ENCODE peak calls at places on chromosome 16, in five cellular contexts. One of them, this sample, is unnamed.

GRCh38 chr16:58459344-58460218 is 40.4 kb upstream of the NDRG4 start:
- DNase-seq in D341Med: no peak
- DNase-seq in psoas muscle: no peak
- DNase-seq in stimulated activated CD4-positive, alpha-beta T cell treated with anti-CD3 and anti-CD28 coated beads, Interleukin-15, amount 100 ng/mL, for 24 hours: peak
- DNase-seq in left colon: no peak
- DNase-seq in this sample: peak

GRCh38 chr16:67844441-67844840 is 2.3 kb upstream of the NUTF2 start:
- DNase-seq in D341Med: no peak
- DNase-seq in psoas muscle: no peak
- DNase-seq in stimulated activated CD4-positive, alpha-beta T cell treated with anti-CD3 and anti-CD28 coated beads, Interleukin-15, amount 100 ng/mL, for 24 hours: no peak
- DNase-seq in left colon: no peak
- DNase-seq in this sample: no peak

GRCh38 chr16:65767125-65767524 is 599.4 kb upstream of the CDH5 start:
- DNase-seq in D341Med: no peak
- DNase-seq in psoas muscle: no peak
- DNase-seq in stimulated activated CD4-positive, alpha-beta T cell treated with anti-CD3 and anti-CD28 coated beads, Interleukin-15, amount 100 ng/mL, for 24 hours: no peak
- DNase-seq in left colon: no peak
- DNase-seq in this sample: no peak

GRCh38 chr16:30185683-30186421 is 2.5 kb downstream of the CORO1A start:
- DNase-seq in D341Med: peak
- DNase-seq in psoas muscle: peak
- DNase-seq in stimulated activated CD4-positive, alpha-beta T cell treated with anti-CD3 and anti-CD28 coated beads, Interleukin-15, amount 100 ng/mL, for 24 hours: peak
- DNase-seq in left colon: peak
- DNase-seq in this sample: no peak

GRCh38 chr16:80063028-80063767 is 462.7 kb upstream of the MAF start:
- DNase-seq in D341Med: no peak
- DNase-seq in psoas muscle: no peak
- DNase-seq in stimulated activated CD4-positive, alpha-beta T cell treated with anti-CD3 and anti-CD28 coated beads, Interleukin-15, amount 100 ng/mL, for 24 hours: no peak
- DNase-seq in left colon: no peak
- DNase-seq in this sample: peak

GRCh38 chr16:56947604-56947995 is 14.2 kb upstream of the CETP start:
- DNase-seq in D341Med: no peak
- DNase-seq in psoas muscle: no peak
- DNase-seq in stimulated activated CD4-positive, alpha-beta T cell treated with anti-CD3 and anti-CD28 coated beads, Interleukin-15, amount 100 ng/mL, for 24 hours: no peak
- DNase-seq in left colon: no peak
- DNase-seq in this sample: no peak

GRCh38 chr16:19463468-19464315 is 46.0 kb downstream of the TMC5 start:
- DNase-seq in D341Med: no peak
- DNase-seq in psoas muscle: no peak
- DNase-seq in stimulated activated CD4-positive, alpha-beta T cell treated with anti-CD3 and anti-CD28 coated beads, Interleukin-15, amount 100 ng/mL, for 24 hours: no peak
- DNase-seq in left colon: no peak
- DNase-seq in this sample: peak

GRCh38 chr16:80039777-80040176 is 439.2 kb upstream of the MAF start:
- DNase-seq in D341Med: no peak
- DNase-seq in psoas muscle: no peak
- DNase-seq in stimulated activated CD4-positive, alpha-beta T cell treated with anti-CD3 and anti-CD28 coated beads, Interleukin-15, amount 100 ng/mL, for 24 hours: no peak
- DNase-seq in left colon: no peak
- DNase-seq in this sample: no peak

GRCh38 chr16:10625595-10626357 is 45.4 kb upstream of the EMP2 start:
- DNase-seq in D341Med: no peak
- DNase-seq in psoas muscle: no peak
- DNase-seq in stimulated activated CD4-positive, alpha-beta T cell treated with anti-CD3 and anti-CD28 coated beads, Interleukin-15, amount 100 ng/mL, for 24 hours: no peak
- DNase-seq in left colon: no peak
- DNase-seq in this sample: no peak

GRCh38 chr16:73404001-73404400 is 356.1 kb upstream of the ZFHX3 start:
- DNase-seq in D341Med: no peak
- DNase-seq in psoas muscle: no peak
- DNase-seq in stimulated activated CD4-positive, alpha-beta T cell treated with anti-CD3 and anti-CD28 coated beads, Interleukin-15, amount 100 ng/mL, for 24 hours: no peak
- DNase-seq in left colon: no peak
- DNase-seq in this sample: no peak

GRCh38 chr16:673399-673991 is 2.0 kb upstream of the RHBDL1 start:
- DNase-seq in D341Med: no peak
- DNase-seq in psoas muscle: no peak
- DNase-seq in stimulated activated CD4-positive, alpha-beta T cell treated with anti-CD3 and anti-CD28 coated beads, Interleukin-15, amount 100 ng/mL, for 24 hours: no peak
- DNase-seq in left colon: no peak
- DNase-seq in this sample: no peak

GRCh38 chr16:88831838-88832237 is 20.1 kb upstream of the APRT start:
- DNase-seq in D341Med: no peak
- DNase-seq in psoas muscle: no peak
- DNase-seq in stimulated activated CD4-positive, alpha-beta T cell treated with anti-CD3 and anti-CD28 coated beads, Interleukin-15, amount 100 ng/mL, for 24 hours: no peak
- DNase-seq in left colon: no peak
- DNase-seq in this sample: peak

GRCh38 chr16:10576390-10577304 is 3.8 kb downstream of the EMP2 start:
- DNase-seq in D341Med: no peak
- DNase-seq in psoas muscle: no peak
- DNase-seq in stimulated activated CD4-positive, alpha-beta T cell treated with anti-CD3 and anti-CD28 coated beads, Interleukin-15, amount 100 ng/mL, for 24 hours: no peak
- DNase-seq in left colon: no peak
- DNase-seq in this sample: no peak

GRCh38 chr16:9090101-9090959 is 1.1 kb upstream of the HAPSTR1 start:
- DNase-seq in D341Med: peak
- DNase-seq in psoas muscle: peak
- DNase-seq in stimulated activated CD4-positive, alpha-beta T cell treated with anti-CD3 and anti-CD28 coated beads, Interleukin-15, amount 100 ng/mL, for 24 hours: peak
- DNase-seq in left colon: peak
- DNase-seq in this sample: no peak

GRCh38 chr16:30478766-30479478 is 6.4 kb downstream of the ITGAL start:
- DNase-seq in D341Med: no peak
- DNase-seq in psoas muscle: no peak
- DNase-seq in stimulated activated CD4-positive, alpha-beta T cell treated with anti-CD3 and anti-CD28 coated beads, Interleukin-15, amount 100 ng/mL, for 24 hours: no peak
- DNase-seq in left colon: no peak
- DNase-seq in this sample: no peak

GRCh38 chr16:21283521-21284289 is 5.6 kb upstream of the CRYM start:
- DNase-seq in D341Med: peak
- DNase-seq in psoas muscle: peak
- DNase-seq in stimulated activated CD4-positive, alpha-beta T cell treated with anti-CD3 and anti-CD28 coated beads, Interleukin-15, amount 100 ng/mL, for 24 hours: peak
- DNase-seq in left colon: peak
- DNase-seq in this sample: no peak

GRCh38 chr16:87965973-87966667 is 14.9 kb downstream of the BANP start:
- DNase-seq in D341Med: no peak
- DNase-seq in psoas muscle: no peak
- DNase-seq in stimulated activated CD4-positive, alpha-beta T cell treated with anti-CD3 and anti-CD28 coated beads, Interleukin-15, amount 100 ng/mL, for 24 hours: no peak
- DNase-seq in left colon: no peak
- DNase-seq in this sample: no peak

GRCh38 chr16:81237282-81237681 is 1.2 kb upstream of the BCO1 start:
- DNase-seq in D341Med: peak
- DNase-seq in psoas muscle: peak
- DNase-seq in stimulated activated CD4-positive, alpha-beta T cell treated with anti-CD3 and anti-CD28 coated beads, Interleukin-15, amount 100 ng/mL, for 24 hours: no peak
- DNase-seq in left colon: peak
- DNase-seq in this sample: no peak

GRCh38 chr16:22188595-22189442 is 17.3 kb upstream of the EEF2K start:
- DNase-seq in D341Med: peak
- DNase-seq in psoas muscle: peak
- DNase-seq in stimulated activated CD4-positive, alpha-beta T cell treated with anti-CD3 and anti-CD28 coated beads, Interleukin-15, amount 100 ng/mL, for 24 hours: peak
- DNase-seq in left colon: peak
- DNase-seq in this sample: peak

GRCh38 chr16:59058261-59058660 is 324.1 kb upstream of the GOT2 start:
- DNase-seq in D341Med: no peak
- DNase-seq in psoas muscle: no peak
- DNase-seq in stimulated activated CD4-positive, alpha-beta T cell treated with anti-CD3 and anti-CD28 coated beads, Interleukin-15, amount 100 ng/mL, for 24 hours: no peak
- DNase-seq in left colon: no peak
- DNase-seq in this sample: no peak

GRCh38 chr16:67514382-67514828 is 14.2 kb upstream of the RIPOR1 start:
- DNase-seq in D341Med: peak
- DNase-seq in psoas muscle: peak
- DNase-seq in stimulated activated CD4-positive, alpha-beta T cell treated with anti-CD3 and anti-CD28 coated beads, Interleukin-15, amount 100 ng/mL, for 24 hours: peak
- DNase-seq in left colon: peak
- DNase-seq in this sample: peak

GRCh38 chr16:2818278-2818876 is 1.3 kb downstream of the PRSS21 start:
- DNase-seq in D341Med: no peak
- DNase-seq in psoas muscle: no peak
- DNase-seq in stimulated activated CD4-positive, alpha-beta T cell treated with anti-CD3 and anti-CD28 coated beads, Interleukin-15, amount 100 ng/mL, for 24 hours: no peak
- DNase-seq in left colon: peak
- DNase-seq in this sample: no peak

GRCh38 chr16:70523621-70524405 is at the start of gene SF3B3:
- DNase-seq in D341Med: peak
- DNase-seq in psoas muscle: peak
- DNase-seq in stimulated activated CD4-positive, alpha-beta T cell treated with anti-CD3 and anti-CD28 coated beads, Interleukin-15, amount 100 ng/mL, for 24 hours: no peak
- DNase-seq in left colon: peak
- DNase-seq in this sample: peak

GRCh38 chr16:31664683-31665482 is 137.2 kb downstream of the AHSP start:
- DNase-seq in D341Med: no peak
- DNase-seq in psoas muscle: no peak
- DNase-seq in stimulated activated CD4-positive, alpha-beta T cell treated with anti-CD3 and anti-CD28 coated beads, Interleukin-15, amount 100 ng/mL, for 24 hours: no peak
- DNase-seq in left colon: no peak
- DNase-seq in this sample: peak

GRCh38 chr16:55035037-55035436 is 104.4 kb downstream of the IRX5 start:
- DNase-seq in D341Med: no peak
- DNase-seq in psoas muscle: no peak
- DNase-seq in stimulated activated CD4-positive, alpha-beta T cell treated with anti-CD3 and anti-CD28 coated beads, Interleukin-15, amount 100 ng/mL, for 24 hours: peak
- DNase-seq in left colon: no peak
- DNase-seq in this sample: peak

GRCh38 chr16:86619263-86619935 is 41.0 kb downstream of the FOXL1 start:
- DNase-seq in D341Med: no peak
- DNase-seq in psoas muscle: no peak
- DNase-seq in stimulated activated CD4-positive, alpha-beta T cell treated with anti-CD3 and anti-CD28 coated beads, Interleukin-15, amount 100 ng/mL, for 24 hours: no peak
- DNase-seq in left colon: no peak
- DNase-seq in this sample: no peak

GRCh38 chr16:83059237-83059636 is 432.5 kb downstream of the CDH13 start:
- DNase-seq in D341Med: no peak
- DNase-seq in psoas muscle: no peak
- DNase-seq in stimulated activated CD4-positive, alpha-beta T cell treated with anti-CD3 and anti-CD28 coated beads, Interleukin-15, amount 100 ng/mL, for 24 hours: no peak
- DNase-seq in left colon: no peak
- DNase-seq in this sample: no peak

GRCh38 chr16:68800257-68800875 is 43.0 kb upstream of the TANGO6 start:
- DNase-seq in D341Med: peak
- DNase-seq in psoas muscle: no peak
- DNase-seq in stimulated activated CD4-positive, alpha-beta T cell treated with anti-CD3 and anti-CD28 coated beads, Interleukin-15, amount 100 ng/mL, for 24 hours: peak
- DNase-seq in left colon: peak
- DNase-seq in this sample: peak

GRCh38 chr16:11621920-11622651 is 35.4 kb upstream of the LITAF start:
- DNase-seq in D341Med: no peak
- DNase-seq in psoas muscle: no peak
- DNase-seq in stimulated activated CD4-positive, alpha-beta T cell treated with anti-CD3 and anti-CD28 coated beads, Interleukin-15, amount 100 ng/mL, for 24 hours: peak
- DNase-seq in left colon: no peak
- DNase-seq in this sample: no peak

GRCh38 chr16:84541999-84542876 is 37.8 kb upstream of the MEAK7 start:
- DNase-seq in D341Med: no peak
- DNase-seq in psoas muscle: no peak
- DNase-seq in stimulated activated CD4-positive, alpha-beta T cell treated with anti-CD3 and anti-CD28 coated beads, Interleukin-15, amount 100 ng/mL, for 24 hours: no peak
- DNase-seq in left colon: no peak
- DNase-seq in this sample: no peak

GRCh38 chr16:58970775-58971174 is 236.7 kb upstream of the GOT2 start:
- DNase-seq in D341Med: no peak
- DNase-seq in psoas muscle: no peak
- DNase-seq in stimulated activated CD4-positive, alpha-beta T cell treated with anti-CD3 and anti-CD28 coated beads, Interleukin-15, amount 100 ng/mL, for 24 hours: no peak
- DNase-seq in left colon: no peak
- DNase-seq in this sample: peak

GRCh38 chr16:47965439-47965838 is 190.4 kb downstream of the ABCC12 start:
- DNase-seq in D341Med: no peak
- DNase-seq in psoas muscle: no peak
- DNase-seq in stimulated activated CD4-positive, alpha-beta T cell treated with anti-CD3 and anti-CD28 coated beads, Interleukin-15, amount 100 ng/mL, for 24 hours: no peak
- DNase-seq in left colon: no peak
- DNase-seq in this sample: peak

GRCh38 chr16:57462209-57462977 is at the start of gene POLR2C:
- DNase-seq in D341Med: peak
- DNase-seq in psoas muscle: peak
- DNase-seq in stimulated activated CD4-positive, alpha-beta T cell treated with anti-CD3 and anti-CD28 coated beads, Interleukin-15, amount 100 ng/mL, for 24 hours: peak
- DNase-seq in left colon: peak
- DNase-seq in this sample: peak

GRCh38 chr16:12225816-12226480 is 249.4 kb downstream of the SNX29 start:
- DNase-seq in D341Med: no peak
- DNase-seq in psoas muscle: no peak
- DNase-seq in stimulated activated CD4-positive, alpha-beta T cell treated with anti-CD3 and anti-CD28 coated beads, Interleukin-15, amount 100 ng/mL, for 24 hours: no peak
- DNase-seq in left colon: no peak
- DNase-seq in this sample: no peak

GRCh38 chr16:87333101-87333500 is 15.9 kb upstream of the C16orf95 start:
- DNase-seq in D341Med: no peak
- DNase-seq in psoas muscle: no peak
- DNase-seq in stimulated activated CD4-positive, alpha-beta T cell treated with anti-CD3 and anti-CD28 coated beads, Interleukin-15, amount 100 ng/mL, for 24 hours: no peak
- DNase-seq in left colon: no peak
- DNase-seq in this sample: no peak

GRCh38 chr16:28561557-28562187 is 8.0 kb downstream of the SGF29 start:
- DNase-seq in D341Med: no peak
- DNase-seq in psoas muscle: no peak
- DNase-seq in stimulated activated CD4-positive, alpha-beta T cell treated with anti-CD3 and anti-CD28 coated beads, Interleukin-15, amount 100 ng/mL, for 24 hours: no peak
- DNase-seq in left colon: no peak
- DNase-seq in this sample: no peak

GRCh38 chr16:89020068-89020924 is 43.3 kb upstream of the CBFA2T3 start:
- DNase-seq in D341Med: no peak
- DNase-seq in psoas muscle: peak
- DNase-seq in stimulated activated CD4-positive, alpha-beta T cell treated with anti-CD3 and anti-CD28 coated beads, Interleukin-15, amount 100 ng/mL, for 24 hours: peak
- DNase-seq in left colon: no peak
- DNase-seq in this sample: no peak

GRCh38 chr16:16096161-16096857 is 127.0 kb downstream of the ABCC6 start:
- DNase-seq in D341Med: no peak
- DNase-seq in psoas muscle: peak
- DNase-seq in stimulated activated CD4-positive, alpha-beta T cell treated with anti-CD3 and anti-CD28 coated beads, Interleukin-15, amount 100 ng/mL, for 24 hours: no peak
- DNase-seq in left colon: peak
- DNase-seq in this sample: peak

This sample was measured in trophoblast cell.